ENCODE peak calls at places on chromosome 19, in nine cellular contexts. E is CD8-positive, alpha-beta T cell; V is stomach; G is HFFc6; W is activated B cell treated with CpG ODN at 0.5 μM for 24 hours; R is body of pancreas; K is AG09309; L is cardiac fibroblast; H is IMR-90. S is an unnamed sample.

GRCh38 chr19:50461066-50461875 is 15.0 kb upstream of the EMC10 start:
- DNase-seq in E (peak; percentile 33), V (peak; percentile 62), G (peak; percentile 53), W (peak; percentile 61), R (peak; percentile 65), K (peak; percentile 20), L (peak; percentile 77), H (peak; percentile 64), S (peak; percentile 68)

GRCh38 chr19:40200352-40201099 is 9.3 kb downstream of the MAP3K10 start:
- DNase-seq in E (no peak), V (no peak), G (peak; percentile 22), W (no peak), R (no peak), K (no peak), L (no peak), H (no peak), S (no peak)

GRCh38 chr19:50909240-50910070 is 1.7 kb downstream of the KLK4 start:
- DNase-seq in E (no peak), V (peak; percentile 29), G (no peak), W (peak; percentile 28), R (peak; percentile 43), K (no peak), L (peak; percentile 48), H (no peak), S (peak; percentile 73)

GRCh38 chr19:47726467-47726866 is 13.2 kb downstream of the EHD2 start:
- DNase-seq in E (no peak), V (no peak), G (peak; percentile 58), W (no peak), R (no peak), K (no peak), L (peak; percentile 76), H (peak; percentile 76), S (no peak)

GRCh38 chr19:55460670-55461258 is 678 bp downstream of the ISOC2 start:
- DNase-seq in E (no peak), V (peak; percentile 78), G (peak; percentile 48), W (no peak), R (peak; percentile 78), K (peak; percentile 52), L (peak; percentile 83), H (peak; percentile 74), S (peak; percentile 55)

GRCh38 chr19:50427997-50428425 is 4.7 kb upstream of the MYBPC2 start:
- DNase-seq in E (peak; percentile 16), V (peak; percentile 92), G (peak; percentile 47), W (peak; percentile 68), R (peak; percentile 69), K (no peak), L (peak; percentile 64), H (peak; percentile 69), S (no peak)

GRCh38 chr19:50815443-50815842 is 8.1 kb downstream of the KLK1 start:
- DNase-seq in E (no peak), V (no peak), G (no peak), W (no peak), R (no peak), K (no peak), L (no peak), H (no peak), S (no peak)

GRCh38 chr19:19628499-19629134 is 597 bp upstream of the LPAR2 start:
- DNase-seq in E (no peak), V (peak; percentile 85), G (no peak), W (peak; percentile 47), R (peak; percentile 73), K (no peak), L (no peak), H (peak; percentile 48), S (peak; percentile 70)

GRCh38 chr19:36501973-36502372 is 12.6 kb upstream of the ZNF566 start:
- DNase-seq in E (no peak), V (no peak), G (no peak), W (no peak), R (no peak), K (no peak), L (no peak), H (no peak), S (no peak)

GRCh38 chr19:29771708-29772415 is 39.9 kb upstream of the CCNE1 start:
- DNase-seq in E (peak; percentile 10), V (peak; percentile 41), G (peak; percentile 46), W (no peak), R (peak; percentile 58), K (peak; percentile 1), L (peak; percentile 57), H (peak; percentile 37), S (peak; percentile 60)

GRCh38 chr19:33282036-33282686 is 20.2 kb downstream of the CEBPA start:
- DNase-seq in E (no peak), V (no peak), G (peak; percentile 13), W (no peak), R (no peak), K (no peak), L (no peak), H (no peak), S (no peak)

DNA sequence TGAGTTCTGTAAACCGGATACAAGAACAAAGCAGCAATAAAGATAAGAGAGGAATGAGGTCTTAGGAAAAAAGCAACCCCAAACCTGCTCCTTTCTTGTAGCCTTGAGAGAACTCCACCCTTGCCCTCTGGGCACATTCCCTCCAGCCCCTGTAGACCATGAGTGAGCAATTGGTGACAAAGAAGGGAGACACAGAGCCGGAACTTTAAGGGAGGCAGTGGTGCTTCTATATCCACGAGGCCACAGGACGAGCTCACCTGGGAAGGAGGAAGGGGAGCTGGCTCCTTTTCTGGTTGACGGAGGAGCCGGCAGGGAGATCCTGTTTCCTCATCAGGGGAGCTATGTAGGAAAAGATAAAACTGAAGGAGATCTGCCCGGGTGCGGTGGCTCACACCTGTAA is 13.0 kb downstream of the BRME1 start:
- DNase-seq in E (no peak), V (no peak), G (no peak), W (no peak), R (no peak), K (no peak), L (no peak), H (no peak), S (no peak)
- TF ChIP-seq CTCF in E (no peak), V (no peak), G (no peak), W (no peak), R (no peak), K (no peak), L (no peak), H (no peak), S (no peak)

GRCh38 chr19:15635016-15635805 is 5.5 kb upstream of the CYP4F3 start:
- DNase-seq in E (no peak), V (no peak), G (no peak), W (no peak), R (no peak), K (no peak), L (no peak), H (no peak), S (no peak)

GRCh38 chr19:15633122-15633521 is 7.6 kb upstream of the CYP4F3 start:
- DNase-seq in E (no peak), V (no peak), G (no peak), W (no peak), R (no peak), K (no peak), L (no peak), H (no peak), S (no peak)

GRCh38 chr19:15634105-15634504 is 6.6 kb upstream of the CYP4F3 start:
- DNase-seq in E (no peak), V (no peak), G (no peak), W (no peak), R (no peak), K (no peak), L (no peak), H (no peak), S (no peak)

GRCh38 chr19:15629003-15629880 is 11.5 kb upstream of the CYP4F3 start:
- DNase-seq in E (peak; percentile 90), V (peak; percentile 90), G (peak; percentile 9), W (peak; percentile 78), R (peak; percentile 86), K (peak; percentile 1), L (peak; percentile 59), H (peak; percentile 19), S (peak; percentile 30)

DNA sequence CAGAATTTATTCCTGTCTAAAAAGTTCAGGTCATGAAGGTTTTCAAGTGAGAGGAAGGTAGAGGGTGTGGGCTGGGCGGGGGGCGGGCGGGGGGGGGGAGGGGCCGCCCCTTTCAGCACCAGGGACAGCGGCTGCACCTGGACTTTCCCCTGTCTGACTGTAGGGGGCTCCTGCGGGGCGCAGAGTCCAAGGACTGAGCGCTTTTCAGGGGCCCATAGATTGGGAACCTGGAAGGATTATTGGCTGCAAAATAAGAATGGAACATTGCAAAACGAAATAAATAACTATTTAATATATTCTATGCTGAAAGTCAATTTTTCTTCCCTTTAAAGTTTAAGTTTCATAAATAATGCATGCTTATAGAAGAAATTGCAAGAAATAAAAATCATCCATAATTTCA is 8.9 kb upstream of the CYP4F3 start:
- DNase-seq in E (no peak), V (no peak), G (no peak), W (no peak), R (no peak), K (no peak), L (peak; percentile 8), H (no peak), S (no peak)
- TF ChIP-seq CTCF in E (peak; percentile 39), V (no peak), G (peak; percentile 57), W (no peak), R (no peak), K (peak; percentile 44), L (peak; percentile 42), H (peak; percentile 19), S (peak; percentile 18)

GRCh38 chr19:38796154-38796553 is 7.2 kb downstream of the LGALS7B start:
- DNase-seq in E (no peak), V (no peak), G (no peak), W (no peak), R (no peak), K (no peak), L (no peak), H (no peak), S (no peak)

GRCh38 chr19:38793186-38793585 is 4.2 kb downstream of the LGALS7B start:
- DNase-seq in E (no peak), V (no peak), G (peak; percentile 9), W (no peak), R (no peak), K (no peak), L (peak; percentile 63), H (peak; percentile 60), S (no peak)

GRCh38 chr19:38795549-38795948 is 6.5 kb downstream of the LGALS7B start:
- DNase-seq in E (no peak), V (no peak), G (no peak), W (no peak), R (no peak), K (no peak), L (no peak), H (no peak), S (no peak)

GRCh38 chr19:38793671-38794070 is 4.7 kb downstream of the LGALS7B start:
- DNase-seq in E (no peak), V (no peak), G (no peak), W (no peak), R (no peak), K (no peak), L (no peak), H (no peak), S (no peak)

GRCh38 chr19:38792250-38793111 is 3.5 kb downstream of the LGALS7B start:
- DNase-seq in E (peak; percentile 23), V (peak; percentile 39), G (no peak), W (peak; percentile 63), R (no peak), K (no peak), L (no peak), H (no peak), S (no peak)
- TF ChIP-seq CTCF in E (no peak), V (no peak), G (peak; percentile 43), W (no peak), R (no peak), K (peak; percentile 15), L (peak; percentile 27), H (no peak), S (peak; percentile 22)

DNA sequence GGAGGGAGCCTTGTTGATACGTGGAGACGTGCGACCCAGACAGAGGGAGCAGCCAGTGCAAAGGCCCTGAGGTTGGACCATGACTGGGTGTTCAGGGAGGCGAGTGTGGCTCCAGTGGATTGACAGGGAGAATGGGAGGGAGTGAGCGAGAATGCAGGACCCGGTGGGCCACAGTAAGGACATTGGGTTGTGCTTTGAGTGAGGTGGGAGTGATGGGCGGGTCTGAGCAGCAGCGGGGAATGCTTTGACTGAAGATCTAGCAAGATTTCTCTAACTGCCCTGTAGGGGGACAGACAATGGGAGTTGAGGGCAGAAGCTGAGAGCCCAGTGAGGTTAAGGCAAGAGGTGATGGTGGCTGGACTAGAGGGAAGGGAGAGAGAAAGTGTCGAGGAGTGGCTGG is 7.7 kb upstream of the NANOS2 start:
- DNase-seq in E (no peak), V (no peak), G (no peak), W (no peak), R (no peak), K (no peak), L (no peak), H (no peak), S (no peak)
- TF ChIP-seq CTCF in E (no peak), V (no peak), G (peak; percentile 54), W (no peak), R (no peak), K (peak; percentile 16), L (peak; percentile 28), H (peak; percentile 8), S (peak; percentile 47)